ENCODE peak calls at places on chromosomes 16 and 17, in eight cellular contexts. One of them, this sample, is unnamed.

GRCh38 chr16:13919330-13919682 is 648 bp upstream of the ERCC4 start:
- DNase-seq in A549: peak; percentile 40
- DNase-seq in cardiac fibroblast: peak; percentile 69
- DNase-seq in left ventricle myocardium inferior: no peak
- DNase-seq in endodermal cell: no peak
- DNase-seq in PC-3: peak; percentile 50
- DNase-seq in choroid plexus epithelial cell: peak; percentile 64
- DNase-seq in suprapubic skin: no peak
- DNase-seq in this sample: peak; percentile 55

GRCh38 chr17:36849871-36850348 is 87.4 kb upstream of the LHX1 start:
- DNase-seq in cardiac fibroblast: peak; percentile 79
- DNase-seq in endodermal cell: peak; percentile 91
- DNase-seq in suprapubic skin: no peak
- DNase-seq in choroid plexus epithelial cell: peak; percentile 78
- DNase-seq in A549: peak; percentile 38
- DNase-seq in left ventricle myocardium inferior: no peak
- DNase-seq in PC-3: peak; percentile 25
- DNase-seq in this sample: peak; percentile 44

GRCh38 chr17:76408037-76408849 is 23.8 kb downstream of the SPHK1 start:
- DNase-seq in left ventricle myocardium inferior: no peak
- DNase-seq in A549: peak; percentile 83
- DNase-seq in cardiac fibroblast: peak; percentile 56
- DNase-seq in PC-3: peak; percentile 91
- DNase-seq in choroid plexus epithelial cell: peak; percentile 62
- DNase-seq in endodermal cell: peak; percentile 94
- DNase-seq in suprapubic skin: no peak
- DNase-seq in this sample: peak; percentile 51

GRCh38 chr17:4968916-4969550 is 1.4 kb upstream of the SPAG7 start:
- DNase-seq in endodermal cell: peak; percentile 68
- DNase-seq in PC-3: peak; percentile 31
- DNase-seq in A549: peak; percentile 26
- DNase-seq in left ventricle myocardium inferior: no peak
- DNase-seq in suprapubic skin: no peak
- DNase-seq in choroid plexus epithelial cell: peak; percentile 97
- DNase-seq in cardiac fibroblast: peak; percentile 95
- DNase-seq in this sample: peak; percentile 94

GRCh38 chr17:27408891-27409290 is 47.4 kb upstream of the KSR1 start:
- DNase-seq in A549: no peak
- DNase-seq in endodermal cell: no peak
- DNase-seq in choroid plexus epithelial cell: peak; percentile 42
- DNase-seq in left ventricle myocardium inferior: no peak
- DNase-seq in suprapubic skin: no peak
- DNase-seq in cardiac fibroblast: peak; percentile 61
- DNase-seq in PC-3: no peak
- DNase-seq in this sample: peak; percentile 41

GRCh38 chr17:39745335-39746144 is 7.8 kb downstream of the GRB7 start:
- DNase-seq in PC-3: no peak
- DNase-seq in left ventricle myocardium inferior: no peak
- DNase-seq in cardiac fibroblast: no peak
- DNase-seq in suprapubic skin: peak; percentile 76
- DNase-seq in endodermal cell: no peak
- DNase-seq in choroid plexus epithelial cell: no peak
- DNase-seq in A549: no peak
- DNase-seq in this sample: no peak

GRCh38 chr17:78779848-78780247 is 2.2 kb downstream of the CYTH1 start:
- DNase-seq in PC-3: no peak
- DNase-seq in A549: no peak
- DNase-seq in endodermal cell: peak; percentile 54
- DNase-seq in cardiac fibroblast: no peak
- DNase-seq in suprapubic skin: no peak
- DNase-seq in choroid plexus epithelial cell: no peak
- DNase-seq in left ventricle myocardium inferior: no peak
- DNase-seq in this sample: no peak

GRCh38 chr16:27528294-27528693 is 21.4 kb downstream of the GTF3C1 start:
- DNase-seq in suprapubic skin: no peak
- DNase-seq in left ventricle myocardium inferior: no peak
- DNase-seq in choroid plexus epithelial cell: no peak
- DNase-seq in PC-3: no peak
- DNase-seq in cardiac fibroblast: no peak
- DNase-seq in endodermal cell: no peak
- DNase-seq in A549: no peak
- DNase-seq in this sample: no peak

GRCh38 chr17:18203308-18203707 is 19.7 kb downstream of the ALKBH5 start:
- DNase-seq in PC-3: no peak
- DNase-seq in left ventricle myocardium inferior: no peak
- DNase-seq in choroid plexus epithelial cell: no peak
- DNase-seq in suprapubic skin: no peak
- DNase-seq in cardiac fibroblast: no peak
- DNase-seq in A549: no peak
- DNase-seq in endodermal cell: peak; percentile 97
- DNase-seq in this sample: no peak

GRCh38 chr17:57092171-57092570 is 7.1 kb downstream of the AKAP1 start:
- DNase-seq in cardiac fibroblast: peak; percentile 67
- DNase-seq in choroid plexus epithelial cell: peak; percentile 75
- DNase-seq in suprapubic skin: no peak
- DNase-seq in A549: no peak
- DNase-seq in PC-3: no peak
- DNase-seq in endodermal cell: peak; percentile 48
- DNase-seq in left ventricle myocardium inferior: no peak
- DNase-seq in this sample: peak; percentile 79

GRCh38 chr16:28531777-28532744 is 6.7 kb downstream of the NUPR1 start:
- DNase-seq in PC-3: no peak
- DNase-seq in suprapubic skin: peak; percentile 89
- DNase-seq in choroid plexus epithelial cell: no peak
- DNase-seq in cardiac fibroblast: no peak
- DNase-seq in left ventricle myocardium inferior: peak; percentile 83
- DNase-seq in endodermal cell: peak; percentile 92
- DNase-seq in A549: no peak
- DNase-seq in this sample: no peak

GRCh38 chr17:31096106-31096436 is 1.3 kb downstream of the NF1 start:
- DNase-seq in endodermal cell: no peak
- DNase-seq in choroid plexus epithelial cell: peak; percentile 38
- DNase-seq in A549: no peak
- DNase-seq in suprapubic skin: no peak
- DNase-seq in cardiac fibroblast: no peak
- DNase-seq in left ventricle myocardium inferior: no peak
- DNase-seq in PC-3: peak; percentile 1
- DNase-seq in this sample: peak; percentile 28

GRCh38 chr17:60451965-60452364 is 29.7 kb downstream of the CHCT1 start:
- DNase-seq in A549: no peak
- DNase-seq in left ventricle myocardium inferior: no peak
- DNase-seq in endodermal cell: no peak
- DNase-seq in PC-3: no peak
- DNase-seq in suprapubic skin: no peak
- DNase-seq in choroid plexus epithelial cell: no peak
- DNase-seq in cardiac fibroblast: no peak
- DNase-seq in this sample: no peak

GRCh38 chr17:66952031-66952524 is 12.4 kb upstream of the CACNG4 start:
- DNase-seq in choroid plexus epithelial cell: peak; percentile 92
- DNase-seq in PC-3: peak; percentile 100
- DNase-seq in suprapubic skin: no peak
- DNase-seq in left ventricle myocardium inferior: no peak
- DNase-seq in endodermal cell: peak; percentile 92
- DNase-seq in cardiac fibroblast: peak; percentile 94
- DNase-seq in A549: peak; percentile 73
- DNase-seq in this sample: peak; percentile 7

GRCh38 chr16:4514606-4515005 is 24.0 kb downstream of the CDIP1 start:
- DNase-seq in left ventricle myocardium inferior: no peak
- DNase-seq in cardiac fibroblast: no peak
- DNase-seq in endodermal cell: peak; percentile 32
- DNase-seq in suprapubic skin: no peak
- DNase-seq in PC-3: no peak
- DNase-seq in choroid plexus epithelial cell: no peak
- DNase-seq in A549: no peak
- DNase-seq in this sample: no peak

GRCh38 chr17:54435966-54436365 is 464.7 kb upstream of the TOM1L1 start:
- DNase-seq in A549: no peak
- DNase-seq in suprapubic skin: no peak
- DNase-seq in choroid plexus epithelial cell: no peak
- DNase-seq in left ventricle myocardium inferior: no peak
- DNase-seq in PC-3: no peak
- DNase-seq in cardiac fibroblast: no peak
- DNase-seq in endodermal cell: no peak
- DNase-seq in this sample: no peak

DNA sequence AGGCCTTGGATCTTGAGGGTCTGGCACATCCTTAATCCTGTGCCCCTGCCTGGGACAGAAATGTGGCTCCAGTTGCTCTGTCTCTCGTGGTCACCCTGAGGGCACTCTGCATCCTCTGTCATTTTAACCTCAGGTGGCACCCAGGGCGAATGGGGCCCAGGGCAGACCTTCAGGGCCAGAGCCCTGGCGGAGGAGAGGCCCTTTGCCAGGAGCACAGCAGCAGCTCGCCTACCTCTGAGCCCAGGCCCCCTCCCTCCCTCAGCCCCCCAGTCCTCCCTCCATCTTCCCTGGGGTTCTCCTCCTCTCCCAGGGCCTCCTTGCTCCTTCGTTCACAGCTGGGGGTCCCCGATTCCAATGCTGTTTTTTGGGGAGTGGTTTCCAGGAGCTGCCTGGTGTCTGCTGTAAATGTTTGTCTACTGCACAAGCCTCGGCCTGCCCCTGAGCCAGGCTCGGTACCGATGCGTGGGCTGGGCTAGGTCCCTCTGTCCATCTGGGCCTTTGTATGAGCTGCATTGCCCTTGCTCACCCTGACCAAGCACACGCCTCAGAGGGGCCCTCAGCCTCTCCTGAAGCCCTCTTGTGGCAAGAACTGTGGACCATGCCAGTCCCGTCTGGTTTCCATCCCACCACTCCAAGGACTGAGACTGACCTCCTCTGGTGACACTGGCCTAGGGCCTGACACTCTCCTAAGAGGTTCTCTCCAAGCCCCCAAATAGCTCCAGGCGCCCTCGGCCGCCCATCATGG is 4.0 kb upstream of the ADGRG3 start:
- DNase-seq in left ventricle myocardium inferior: no peak
- DNase-seq in choroid plexus epithelial cell: no peak
- DNase-seq in suprapubic skin: no peak
- DNase-seq in endodermal cell: no peak
- DNase-seq in PC-3: no peak
- DNase-seq in cardiac fibroblast: no peak
- DNase-seq in A549: no peak
- DNase-seq in this sample: no peak
- TF ChIP-seq CTCF in left ventricle myocardium inferior: no peak
- TF ChIP-seq CTCF in choroid plexus epithelial cell: no peak
- TF ChIP-seq CTCF in suprapubic skin: no peak
- TF ChIP-seq CTCF in endodermal cell: peak; percentile 68
- TF ChIP-seq CTCF in PC-3: no peak
- TF ChIP-seq CTCF in cardiac fibroblast: no peak
- TF ChIP-seq CTCF in A549: no peak
- TF ChIP-seq CTCF in this sample: peak; percentile 26

GRCh38 chr17:44002141-44002848 is 2.1 kb upstream of the NAGS start:
- DNase-seq in PC-3: peak; percentile 89
- DNase-seq in A549: no peak
- DNase-seq in choroid plexus epithelial cell: peak; percentile 89
- DNase-seq in cardiac fibroblast: peak; percentile 94
- DNase-seq in endodermal cell: no peak
- DNase-seq in suprapubic skin: no peak
- DNase-seq in left ventricle myocardium inferior: no peak
- DNase-seq in this sample: peak; percentile 79

GRCh38 chr17:44004761-44005526 is 522 bp downstream of the NAGS start:
- DNase-seq in PC-3: peak; percentile 57
- DNase-seq in A549: no peak
- DNase-seq in cardiac fibroblast: no peak
- DNase-seq in suprapubic skin: no peak
- DNase-seq in left ventricle myocardium inferior: no peak
- DNase-seq in endodermal cell: peak; percentile 87
- DNase-seq in choroid plexus epithelial cell: no peak
- DNase-seq in this sample: peak; percentile 14

GRCh38 chr17:44005865-44006580 is 1.6 kb downstream of the NAGS start:
- DNase-seq in endodermal cell: peak; percentile 95
- DNase-seq in choroid plexus epithelial cell: peak; percentile 38
- DNase-seq in suprapubic skin: no peak
- DNase-seq in A549: no peak
- DNase-seq in left ventricle myocardium inferior: no peak
- DNase-seq in PC-3: peak; percentile 82
- DNase-seq in cardiac fibroblast: no peak
- DNase-seq in this sample: peak; percentile 24

GRCh38 chr17:44005527-44005864 is 1.1 kb downstream of the NAGS start:
- DNase-seq in choroid plexus epithelial cell: no peak
- DNase-seq in PC-3: no peak
- DNase-seq in cardiac fibroblast: no peak
- DNase-seq in A549: no peak
- DNase-seq in suprapubic skin: no peak
- DNase-seq in left ventricle myocardium inferior: no peak
- DNase-seq in endodermal cell: no peak
- DNase-seq in this sample: no peak

GRCh38 chr17:44004077-44004760 is at the start of gene NAGS:
- DNase-seq in suprapubic skin: no peak
- DNase-seq in left ventricle myocardium inferior: no peak
- DNase-seq in cardiac fibroblast: no peak
- DNase-seq in A549: no peak
- DNase-seq in PC-3: peak; percentile 41
- DNase-seq in choroid plexus epithelial cell: no peak
- DNase-seq in endodermal cell: peak; percentile 89
- DNase-seq in this sample: peak; percentile 45
- H3K4me3 ChIP-seq in suprapubic skin: peak within 1 kb of the TSS; percentile 57
- H3K4me3 ChIP-seq in left ventricle myocardium inferior: peak within 1 kb of the TSS; percentile 81
- H3K4me3 ChIP-seq in cardiac fibroblast: peak within 1 kb of the TSS; percentile 35
- H3K4me3 ChIP-seq in A549: no peak within 1 kb of the TSS
- H3K4me3 ChIP-seq in PC-3: peak within 1 kb of the TSS; percentile 83
- H3K4me3 ChIP-seq in choroid plexus epithelial cell: peak within 1 kb of the TSS; percentile 67
- H3K4me3 ChIP-seq in endodermal cell: peak within 1 kb of the TSS; percentile 53
- H3K4me3 ChIP-seq in this sample: peak within 1 kb of the TSS; percentile 67

GRCh38 chr16:88005148-88005547 is 53.9 kb downstream of the BANP start:
- DNase-seq in endodermal cell: peak; percentile 84
- DNase-seq in suprapubic skin: no peak
- DNase-seq in left ventricle myocardium inferior: no peak
- DNase-seq in A549: no peak
- DNase-seq in PC-3: no peak
- DNase-seq in choroid plexus epithelial cell: no peak
- DNase-seq in cardiac fibroblast: peak; percentile 8
- DNase-seq in this sample: no peak
- TF ChIP-seq CTCF in endodermal cell: peak; percentile 74
- TF ChIP-seq CTCF in suprapubic skin: no peak
- TF ChIP-seq CTCF in left ventricle myocardium inferior: no peak
- TF ChIP-seq CTCF in A549: peak; percentile 10
- TF ChIP-seq CTCF in PC-3: peak; percentile 28
- TF ChIP-seq CTCF in choroid plexus epithelial cell: peak; percentile 52
- TF ChIP-seq CTCF in cardiac fibroblast: peak; percentile 25
- TF ChIP-seq CTCF in this sample: peak; percentile 24

GRCh38 chr17:65122836-65123756 is 14.1 kb upstream of the RGS9 start:
- DNase-seq in suprapubic skin: peak; percentile 91
- DNase-seq in cardiac fibroblast: peak; percentile 93
- DNase-seq in choroid plexus epithelial cell: peak; percentile 92
- DNase-seq in left ventricle myocardium inferior: peak; percentile 82
- DNase-seq in PC-3: peak; percentile 86
- DNase-seq in A549: peak; percentile 98
- DNase-seq in endodermal cell: peak; percentile 98
- DNase-seq in this sample: peak; percentile 92

GRCh38 chr17:65121368-65121767 is 15.8 kb upstream of the RGS9 start:
- DNase-seq in cardiac fibroblast: no peak
- DNase-seq in PC-3: no peak
- DNase-seq in suprapubic skin: no peak
- DNase-seq in left ventricle myocardium inferior: no peak
- DNase-seq in choroid plexus epithelial cell: no peak
- DNase-seq in A549: no peak
- DNase-seq in endodermal cell: no peak
- DNase-seq in this sample: no peak

GRCh38 chr17:65121916-65122821 is 15.0 kb upstream of the RGS9 start:
- DNase-seq in choroid plexus epithelial cell: no peak
- DNase-seq in suprapubic skin: no peak
- DNase-seq in A549: no peak
- DNase-seq in cardiac fibroblast: no peak
- DNase-seq in left ventricle myocardium inferior: no peak
- DNase-seq in PC-3: peak; percentile 27
- DNase-seq in endodermal cell: no peak
- DNase-seq in this sample: no peak

GRCh38 chr17:65123757-65124675 is 13.2 kb upstream of the RGS9 start:
- DNase-seq in PC-3: peak; percentile 96
- DNase-seq in suprapubic skin: no peak
- DNase-seq in A549: no peak
- DNase-seq in left ventricle myocardium inferior: no peak
- DNase-seq in endodermal cell: peak; percentile 57
- DNase-seq in cardiac fibroblast: peak; percentile 80
- DNase-seq in choroid plexus epithelial cell: no peak
- DNase-seq in this sample: no peak
- H3K4me3 ChIP-seq in PC-3: peak overlapping the region; percentile 50
- H3K4me3 ChIP-seq in suprapubic skin: peak overlapping the region; percentile 80
- H3K4me3 ChIP-seq in A549: peak overlapping the region; percentile 53
- H3K4me3 ChIP-seq in left ventricle myocardium inferior: peak overlapping the region; percentile 74
- H3K4me3 ChIP-seq in endodermal cell: peak overlapping the region; percentile 74
- H3K4me3 ChIP-seq in cardiac fibroblast: no peak overlapping the region
- H3K4me3 ChIP-seq in choroid plexus epithelial cell: no peak overlapping the region
- H3K4me3 ChIP-seq in this sample: no peak overlapping the region